ENCODE peak calls at places on chromosome 3, in six cellular contexts. One of them, this sample, is unnamed.
A peak's percentile ranks its signal among the peaks of the same experiment; 100 is the strongest.

GRCh38 chr3:51786247-51786646 is 7.2 kb upstream of the IQCF6 start:
- DNase-seq in breast epithelium: no peak
- DNase-seq in transverse colon: no peak
- DNase-seq in HFF-Myc: no peak
- DNase-seq in neural progenitor cell: no peak
- DNase-seq in colonic mucosa: no peak
- DNase-seq in this sample: no peak

GRCh38 chr3:58952128-58952917 is 97.5 kb downstream of the CFAP20DC start:
- DNase-seq in breast epithelium: no peak
- DNase-seq in transverse colon: no peak
- DNase-seq in HFF-Myc: no peak
- DNase-seq in neural progenitor cell: no peak
- DNase-seq in colonic mucosa: no peak
- DNase-seq in this sample: peak; percentile 73

GRCh38 chr3:107545680-107546120 is 22.9 kb downstream of the BBX start:
- DNase-seq in breast epithelium: no peak
- DNase-seq in transverse colon: no peak
- DNase-seq in HFF-Myc: no peak
- DNase-seq in neural progenitor cell: no peak
- DNase-seq in colonic mucosa: no peak
- DNase-seq in this sample: peak; percentile 36

GRCh38 chr3:115720988-115721387 is 97.7 kb downstream of the GAP43 start:
- DNase-seq in breast epithelium: no peak
- DNase-seq in transverse colon: no peak
- DNase-seq in HFF-Myc: no peak
- DNase-seq in neural progenitor cell: no peak
- DNase-seq in colonic mucosa: no peak
- DNase-seq in this sample: peak; percentile 56

GRCh38 chr3:49616491-49616941 is 57.6 kb upstream of the APEH start:
- DNase-seq in breast epithelium: no peak
- DNase-seq in transverse colon: no peak
- DNase-seq in HFF-Myc: peak; percentile 36
- DNase-seq in neural progenitor cell: peak; percentile 32
- DNase-seq in colonic mucosa: no peak
- DNase-seq in this sample: peak; percentile 26

GRCh38 chr3:901953-902778 is 190.7 kb upstream of the CNTN6 start:
- DNase-seq in breast epithelium: no peak
- DNase-seq in transverse colon: no peak
- DNase-seq in HFF-Myc: peak; percentile 4
- DNase-seq in neural progenitor cell: no peak
- DNase-seq in colonic mucosa: no peak
- DNase-seq in this sample: peak; percentile 11

GRCh38 chr3:42371776-42372175 is 38.6 kb downstream of the LYZL4 start:
- DNase-seq in breast epithelium: peak; percentile 67
- DNase-seq in transverse colon: no peak
- DNase-seq in HFF-Myc: no peak
- DNase-seq in neural progenitor cell: no peak
- DNase-seq in colonic mucosa: no peak
- DNase-seq in this sample: no peak

GRCh38 chr3:194960446-194961032 is 274.9 kb downstream of the FAM43A start:
- DNase-seq in breast epithelium: peak; percentile 7
- DNase-seq in transverse colon: no peak
- DNase-seq in HFF-Myc: no peak
- DNase-seq in neural progenitor cell: no peak
- DNase-seq in colonic mucosa: no peak
- DNase-seq in this sample: no peak

GRCh38 chr3:124653788-124654469 is 76.3 kb upstream of the UMPS start:
- DNase-seq in breast epithelium: no peak
- DNase-seq in transverse colon: no peak
- DNase-seq in HFF-Myc: no peak
- DNase-seq in neural progenitor cell: no peak
- DNase-seq in colonic mucosa: no peak
- DNase-seq in this sample: no peak
- H3K4me3 ChIP-seq in breast epithelium: no peak overlapping the region
- H3K4me3 ChIP-seq in transverse colon: no peak overlapping the region
- H3K4me3 ChIP-seq in HFF-Myc: no peak overlapping the region
- H3K4me3 ChIP-seq in neural progenitor cell: no peak overlapping the region
- H3K4me3 ChIP-seq in colonic mucosa: no peak overlapping the region
- H3K4me3 ChIP-seq in this sample: no peak overlapping the region

GRCh38 chr3:196990654-196991053 is 22.0 kb upstream of the PIGZ start:
- DNase-seq in breast epithelium: no peak
- DNase-seq in transverse colon: no peak
- DNase-seq in HFF-Myc: no peak
- DNase-seq in neural progenitor cell: no peak
- DNase-seq in colonic mucosa: no peak
- DNase-seq in this sample: no peak
- TF ChIP-seq CTCF in breast epithelium: no peak
- TF ChIP-seq CTCF in transverse colon: no peak
- TF ChIP-seq CTCF in HFF-Myc: no peak
- TF ChIP-seq CTCF in neural progenitor cell: no peak
- TF ChIP-seq CTCF in colonic mucosa: no peak
- TF ChIP-seq CTCF in this sample: no peak

DNA sequence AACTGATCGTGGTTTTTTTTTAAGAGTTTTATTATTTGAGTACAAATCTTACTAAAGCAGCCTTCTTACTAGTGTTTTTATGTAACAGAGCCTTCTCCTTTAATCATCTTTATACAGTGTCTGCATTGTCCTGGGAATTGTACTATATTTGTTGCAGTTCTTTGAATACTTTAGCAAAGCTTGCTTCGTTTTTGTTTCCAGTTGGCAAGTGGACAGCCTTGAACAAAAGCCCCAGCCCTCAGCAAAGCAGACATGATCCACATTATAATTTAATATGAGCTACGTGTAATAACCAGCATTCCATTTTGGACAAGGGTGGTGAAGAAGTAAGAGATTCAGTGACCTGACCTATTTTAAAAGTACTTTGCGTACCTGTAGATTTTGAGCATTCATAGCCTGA is 112.2 kb upstream of the FLNB start:
- DNase-seq in breast epithelium: no peak
- DNase-seq in transverse colon: no peak
- DNase-seq in HFF-Myc: no peak
- DNase-seq in neural progenitor cell: no peak
- DNase-seq in colonic mucosa: no peak
- DNase-seq in this sample: no peak
- H3K4me3 ChIP-seq in breast epithelium: no peak overlapping the region
- H3K4me3 ChIP-seq in transverse colon: no peak overlapping the region
- H3K4me3 ChIP-seq in HFF-Myc: no peak overlapping the region
- H3K4me3 ChIP-seq in neural progenitor cell: no peak overlapping the region
- H3K4me3 ChIP-seq in colonic mucosa: no peak overlapping the region
- H3K4me3 ChIP-seq in this sample: no peak overlapping the region

DNA sequence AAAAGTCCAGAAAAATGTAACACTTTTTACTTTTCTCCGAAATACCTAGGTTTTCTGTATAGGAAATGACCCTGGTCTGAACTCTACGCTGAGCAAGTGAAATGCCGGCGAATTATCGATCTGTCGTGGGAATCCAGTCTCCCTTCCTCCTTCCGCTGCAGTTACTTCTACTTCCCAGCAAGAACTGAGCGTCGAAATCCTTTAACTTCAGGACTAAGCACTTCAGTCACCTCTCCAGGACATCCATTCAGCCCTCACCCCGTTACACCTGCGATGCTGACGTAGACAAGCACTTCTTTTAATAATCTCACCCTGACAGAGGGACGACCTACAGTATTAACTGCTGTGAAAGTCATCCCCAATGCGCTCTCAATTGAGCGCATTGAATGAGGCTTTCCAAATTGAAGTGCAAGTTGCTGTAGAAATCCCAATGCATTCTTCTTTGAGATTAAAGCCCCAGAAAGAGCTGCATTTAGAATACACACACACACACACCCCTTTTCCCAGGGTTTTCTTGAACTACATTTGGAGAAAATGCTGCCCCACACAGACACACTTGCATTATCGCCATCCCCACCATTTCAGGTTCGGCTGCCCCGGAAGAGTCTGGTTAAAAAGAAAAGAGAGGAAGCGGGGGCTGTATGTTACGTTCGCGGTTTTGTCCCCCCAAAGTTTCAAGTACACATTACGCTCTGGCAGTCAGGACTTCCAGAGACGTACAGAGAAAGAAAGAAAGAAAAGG is 1.2 kb downstream of the TOP2B start:
- DNase-seq in breast epithelium: no peak
- DNase-seq in transverse colon: peak; percentile 27
- DNase-seq in HFF-Myc: no peak
- DNase-seq in neural progenitor cell: peak; percentile 57
- DNase-seq in colonic mucosa: peak; percentile 49
- DNase-seq in this sample: peak; percentile 25
- TF ChIP-seq CTCF in breast epithelium: no peak
- TF ChIP-seq CTCF in transverse colon: no peak
- TF ChIP-seq CTCF in HFF-Myc: no peak
- TF ChIP-seq CTCF in neural progenitor cell: no peak
- TF ChIP-seq CTCF in colonic mucosa: no peak
- TF ChIP-seq CTCF in this sample: no peak

GRCh38 chr3:54243960-54244359 is 121.6 kb downstream of the CACNA2D3 start:
- DNase-seq in breast epithelium: no peak
- DNase-seq in transverse colon: no peak
- DNase-seq in HFF-Myc: no peak
- DNase-seq in neural progenitor cell: no peak
- DNase-seq in colonic mucosa: no peak
- DNase-seq in this sample: no peak
- H3K4me3 ChIP-seq in breast epithelium: no peak overlapping the region
- H3K4me3 ChIP-seq in transverse colon: no peak overlapping the region
- H3K4me3 ChIP-seq in HFF-Myc: no peak overlapping the region
- H3K4me3 ChIP-seq in neural progenitor cell: no peak overlapping the region
- H3K4me3 ChIP-seq in colonic mucosa: no peak overlapping the region
- H3K4me3 ChIP-seq in this sample: no peak overlapping the region

GRCh38 chr3:122679467-122680291 is 960 bp upstream of the PARP14 start:
- DNase-seq in breast epithelium: peak; percentile 24
- DNase-seq in transverse colon: peak; percentile 38
- DNase-seq in HFF-Myc: no peak
- DNase-seq in neural progenitor cell: peak; percentile 28
- DNase-seq in colonic mucosa: peak; percentile 53
- DNase-seq in this sample: peak; percentile 12
- TF ChIP-seq CTCF in breast epithelium: no peak
- TF ChIP-seq CTCF in transverse colon: no peak
- TF ChIP-seq CTCF in HFF-Myc: no peak
- TF ChIP-seq CTCF in neural progenitor cell: no peak
- TF ChIP-seq CTCF in colonic mucosa: no peak
- TF ChIP-seq CTCF in this sample: no peak

This sample was measured in fibroblast of mammary gland.